ENCODE peak calls at places on chromosomes 12 and 14, in five cellular contexts. One of them, this sample, is unnamed.

GRCh38 chr14:104682107-104682593 is 7.3 kb upstream of the INF2 start:
- DNase-seq in thoracic aorta: no peak
- DNase-seq in hepatocyte: no peak
- DNase-seq in left ventricle myocardium inferior: peak; percentile 17
- DNase-seq in Peyer's patch: no peak
- DNase-seq in this sample: no peak

GRCh38 chr12:5251786-5252185 is 180.1 kb upstream of the NTF3 start:
- DNase-seq in thoracic aorta: no peak
- DNase-seq in hepatocyte: no peak
- DNase-seq in left ventricle myocardium inferior: no peak
- DNase-seq in Peyer's patch: no peak
- DNase-seq in this sample: no peak

GRCh38 chr12:50314629-50315312 is 31.5 kb upstream of the LIMA1 start:
- DNase-seq in thoracic aorta: no peak
- DNase-seq in hepatocyte: peak; percentile 49
- DNase-seq in left ventricle myocardium inferior: no peak
- DNase-seq in Peyer's patch: no peak
- DNase-seq in this sample: no peak

GRCh38 chr12:112795582-112795981 is 4.0 kb downstream of the RPH3A start:
- DNase-seq in thoracic aorta: no peak
- DNase-seq in hepatocyte: no peak
- DNase-seq in left ventricle myocardium inferior: no peak
- DNase-seq in Peyer's patch: no peak
- DNase-seq in this sample: no peak

GRCh38 chr12:93176166-93176565 is 201.6 kb upstream of the NUDT4 start:
- DNase-seq in thoracic aorta: no peak
- DNase-seq in hepatocyte: no peak
- DNase-seq in left ventricle myocardium inferior: no peak
- DNase-seq in Peyer's patch: no peak
- DNase-seq in this sample: no peak

GRCh38 chr12:50401383-50402155 is 884 bp downstream of the LARP4 start:
- DNase-seq in thoracic aorta: no peak
- DNase-seq in hepatocyte: peak; percentile 35
- DNase-seq in left ventricle myocardium inferior: no peak
- DNase-seq in Peyer's patch: no peak
- DNase-seq in this sample: no peak

GRCh38 chr12:10121278-10121677 is 8.7 kb downstream of the CLEC7A start:
- DNase-seq in thoracic aorta: no peak
- DNase-seq in hepatocyte: no peak
- DNase-seq in left ventricle myocardium inferior: no peak
- DNase-seq in Peyer's patch: no peak
- DNase-seq in this sample: no peak

GRCh38 chr12:9798008-9798619 is 29.2 kb upstream of the KLRF1 start:
- DNase-seq in thoracic aorta: no peak
- DNase-seq in hepatocyte: peak; percentile 81
- DNase-seq in left ventricle myocardium inferior: no peak
- DNase-seq in Peyer's patch: peak; percentile 63
- DNase-seq in this sample: peak; percentile 43

GRCh38 chr12:106256524-106256923 is 8.7 kb upstream of the CKAP4 start:
- DNase-seq in thoracic aorta: no peak
- DNase-seq in hepatocyte: no peak
- DNase-seq in left ventricle myocardium inferior: no peak
- DNase-seq in Peyer's patch: no peak
- DNase-seq in this sample: no peak

GRCh38 chr14:93804654-93805053 is 16.4 kb upstream of the PRIMA1 start:
- DNase-seq in thoracic aorta: no peak
- DNase-seq in hepatocyte: no peak
- DNase-seq in left ventricle myocardium inferior: no peak
- DNase-seq in Peyer's patch: no peak
- DNase-seq in this sample: no peak

GRCh38 chr12:5941907-5942306 is 3.2 kb downstream of the ANO2 start:
- DNase-seq in thoracic aorta: no peak
- DNase-seq in hepatocyte: no peak
- DNase-seq in left ventricle myocardium inferior: no peak
- DNase-seq in Peyer's patch: no peak
- DNase-seq in this sample: no peak

GRCh38 chr14:103561381-103562134 is 899 bp downstream of the BAG5 start:
- DNase-seq in thoracic aorta: no peak
- DNase-seq in hepatocyte: peak; percentile 55
- DNase-seq in left ventricle myocardium inferior: peak; percentile 46
- DNase-seq in Peyer's patch: peak; percentile 23
- DNase-seq in this sample: peak; percentile 11

GRCh38 chr12:120132863-120133385 is 16.4 kb upstream of the RAB35 start:
- DNase-seq in thoracic aorta: no peak
- DNase-seq in hepatocyte: no peak
- DNase-seq in left ventricle myocardium inferior: no peak
- DNase-seq in Peyer's patch: peak; percentile 66
- DNase-seq in this sample: no peak

GRCh38 chr12:116697305-116698130 is 40.4 kb downstream of the SPRING1 start:
- DNase-seq in thoracic aorta: no peak
- DNase-seq in hepatocyte: peak; percentile 40
- DNase-seq in left ventricle myocardium inferior: peak; percentile 40
- DNase-seq in Peyer's patch: no peak
- DNase-seq in this sample: no peak

GRCh38 chr14:68922886-68923285 is 56.2 kb downstream of the ACTN1 start:
- DNase-seq in thoracic aorta: peak; percentile 34
- DNase-seq in hepatocyte: no peak
- DNase-seq in left ventricle myocardium inferior: no peak
- DNase-seq in Peyer's patch: no peak
- DNase-seq in this sample: no peak

GRCh38 chr14:68926236-68926635 is 52.9 kb downstream of the ACTN1 start:
- DNase-seq in thoracic aorta: no peak
- DNase-seq in hepatocyte: no peak
- DNase-seq in left ventricle myocardium inferior: no peak
- DNase-seq in Peyer's patch: no peak
- DNase-seq in this sample: no peak

GRCh38 chr14:68925373-68925772 is 53.7 kb downstream of the ACTN1 start:
- DNase-seq in thoracic aorta: no peak
- DNase-seq in hepatocyte: no peak
- DNase-seq in left ventricle myocardium inferior: no peak
- DNase-seq in Peyer's patch: no peak
- DNase-seq in this sample: no peak

GRCh38 chr14:68922201-68922613 is 56.9 kb downstream of the ACTN1 start:
- DNase-seq in thoracic aorta: no peak
- DNase-seq in hepatocyte: no peak
- DNase-seq in left ventricle myocardium inferior: no peak
- DNase-seq in Peyer's patch: no peak
- DNase-seq in this sample: no peak

DNA sequence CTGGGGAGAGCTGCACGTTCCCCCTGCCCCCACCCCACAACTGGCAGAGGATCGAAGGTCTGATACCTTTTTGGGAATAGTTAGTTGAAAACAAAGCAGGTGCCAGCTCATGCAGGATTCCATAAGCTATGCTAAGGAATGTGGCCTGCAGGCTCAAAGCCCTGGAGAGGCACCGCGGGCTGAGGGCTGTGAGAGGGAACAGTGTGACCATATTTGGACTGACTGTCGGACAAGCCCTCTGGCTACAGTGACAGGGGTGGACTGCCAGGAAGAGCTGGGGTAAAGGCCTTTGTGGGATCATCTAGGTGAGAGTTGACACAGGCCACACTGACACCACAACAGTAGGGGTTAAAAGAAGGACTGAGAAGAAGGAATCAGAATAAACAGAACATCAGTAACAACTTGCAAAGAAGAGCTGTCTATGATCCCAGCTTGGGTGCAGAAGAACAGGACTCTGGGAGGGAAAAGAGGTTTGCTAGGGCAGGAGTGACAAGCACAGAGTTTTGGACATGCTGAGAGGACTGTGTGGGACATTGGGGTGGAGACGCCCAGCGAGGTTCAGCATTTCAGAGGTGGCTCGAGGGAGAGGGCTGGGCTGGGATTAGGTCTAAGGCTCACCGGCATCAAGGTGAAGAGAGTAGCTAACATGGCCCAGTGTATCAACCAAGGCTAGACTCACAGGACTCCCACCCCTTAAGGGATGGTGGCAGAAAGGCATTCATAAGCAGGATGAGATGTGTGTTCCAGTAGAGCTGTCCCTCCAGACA is 54.5 kb downstream of the ACTN1 start:
- DNase-seq in thoracic aorta: peak; percentile 32
- DNase-seq in hepatocyte: no peak
- DNase-seq in left ventricle myocardium inferior: peak; percentile 46
- DNase-seq in Peyer's patch: no peak
- DNase-seq in this sample: no peak
- H3K27ac ChIP-seq in thoracic aorta: peak overlapping the region; percentile 92
- H3K27ac ChIP-seq in hepatocyte: peak overlapping the region; percentile 8
- H3K27ac ChIP-seq in left ventricle myocardium inferior: peak overlapping the region; percentile 65
- H3K27ac ChIP-seq in Peyer's patch: no peak overlapping the region
- H3K27ac ChIP-seq in this sample: no peak overlapping the region

GRCh38 chr12:53972722-53973092 is 219 bp upstream of the HOXC11 start:
- DNase-seq in thoracic aorta: no peak
- DNase-seq in hepatocyte: no peak
- DNase-seq in left ventricle myocardium inferior: no peak
- DNase-seq in Peyer's patch: no peak
- DNase-seq in this sample: no peak

GRCh38 chr12:53973093-53974042 is at the start of gene HOXC11:
- DNase-seq in thoracic aorta: no peak
- DNase-seq in hepatocyte: peak; percentile 46
- DNase-seq in left ventricle myocardium inferior: no peak
- DNase-seq in Peyer's patch: no peak
- DNase-seq in this sample: no peak

GRCh38 chr12:53975019-53975815 is 463 bp upstream of the HOTAIR start:
- DNase-seq in thoracic aorta: no peak
- DNase-seq in hepatocyte: no peak
- DNase-seq in left ventricle myocardium inferior: no peak
- DNase-seq in Peyer's patch: no peak
- DNase-seq in this sample: no peak

GRCh38 chr12:53975816-53976152 is 1.0 kb upstream of the HOTAIR start:
- DNase-seq in thoracic aorta: no peak
- DNase-seq in hepatocyte: no peak
- DNase-seq in left ventricle myocardium inferior: no peak
- DNase-seq in Peyer's patch: no peak
- DNase-seq in this sample: no peak

DNA sequence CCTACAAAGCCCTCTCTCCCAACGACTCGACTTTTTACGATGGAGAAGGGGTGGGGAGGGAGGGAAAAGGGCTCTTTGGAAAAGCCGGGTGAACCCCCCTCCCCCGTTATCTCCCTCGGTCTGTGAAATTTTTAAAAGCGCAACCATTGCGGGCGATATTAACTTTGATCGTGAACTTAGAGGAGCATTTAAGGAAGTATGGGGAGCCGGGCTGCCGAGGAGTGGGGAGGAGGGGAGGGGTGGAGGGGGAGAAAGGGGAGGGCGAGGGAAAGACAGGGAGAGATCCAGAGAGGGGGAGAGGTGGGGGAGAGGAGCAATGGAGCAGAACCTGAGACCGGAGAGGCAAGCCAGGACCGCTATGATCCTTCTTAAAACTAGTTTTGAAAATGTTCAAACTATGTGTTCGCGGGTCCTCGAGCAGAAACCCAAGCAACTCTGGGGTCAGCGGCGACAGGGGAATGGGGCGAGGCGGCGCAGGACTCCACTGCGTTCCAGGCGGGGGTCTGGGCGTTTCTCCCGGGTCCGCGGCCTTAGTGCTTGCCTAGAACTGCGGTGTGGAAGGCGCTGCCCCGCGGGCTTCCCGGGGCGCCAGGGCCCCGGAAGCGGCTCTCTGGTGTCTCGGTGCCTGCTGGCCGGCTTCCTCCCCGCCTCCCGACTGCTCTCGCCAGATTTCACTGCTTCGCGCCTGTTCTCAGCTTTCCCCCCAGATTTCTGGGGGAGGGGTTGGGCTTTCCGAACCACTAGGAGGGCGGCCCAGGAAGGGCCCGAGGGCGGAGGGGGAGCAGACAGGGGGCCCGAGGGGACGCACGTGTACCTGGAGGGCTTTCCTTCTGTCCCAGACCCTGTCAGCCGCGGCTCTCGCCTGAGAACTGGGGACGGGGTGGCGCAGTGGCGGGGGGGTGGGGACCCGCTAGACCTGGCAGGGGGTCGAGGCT is at the start of gene HOTAIR:
- DNase-seq in thoracic aorta: no peak
- DNase-seq in hepatocyte: peak; percentile 49
- DNase-seq in left ventricle myocardium inferior: no peak
- DNase-seq in Peyer's patch: no peak
- DNase-seq in this sample: no peak
- TF ChIP-seq CTCF in thoracic aorta: no peak
- TF ChIP-seq CTCF in hepatocyte: no peak
- TF ChIP-seq CTCF in left ventricle myocardium inferior: no peak
- TF ChIP-seq CTCF in Peyer's patch: no peak
- TF ChIP-seq CTCF in this sample: no peak

DNA sequence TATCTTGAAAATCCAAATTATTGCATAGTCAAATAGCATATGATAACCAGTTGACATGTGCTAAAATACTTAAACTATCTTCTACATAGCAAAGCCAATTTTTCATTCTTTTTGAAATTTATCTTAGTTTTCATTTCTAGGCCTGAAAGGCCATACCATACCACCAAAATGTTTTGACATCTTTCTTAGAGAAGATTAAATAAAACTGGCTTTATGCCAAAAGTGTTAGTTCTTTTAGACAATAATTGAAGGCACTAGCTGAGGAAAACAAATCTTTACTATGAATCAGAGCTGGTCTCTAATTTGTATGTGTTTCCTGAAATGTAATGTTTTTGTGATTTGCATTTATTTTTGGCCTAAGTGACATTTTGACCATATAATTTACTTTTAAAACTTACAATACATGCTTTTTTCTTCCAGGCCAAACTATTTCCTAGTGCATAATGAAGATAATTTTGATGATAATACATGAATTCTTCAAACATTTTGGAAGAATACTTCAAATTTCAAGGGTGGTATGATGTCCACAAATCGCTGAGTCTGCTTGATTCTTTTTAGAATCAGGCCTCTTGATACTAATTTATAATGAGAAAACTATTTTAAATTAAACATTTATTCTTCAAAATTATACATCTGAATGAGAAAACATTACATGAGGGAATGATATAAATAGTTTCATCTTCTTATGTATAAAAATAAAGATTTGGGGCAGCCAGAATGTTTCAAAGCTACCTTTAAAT is 6.5 kb upstream of the KCNMB4 start:
- DNase-seq in thoracic aorta: no peak
- DNase-seq in hepatocyte: no peak
- DNase-seq in left ventricle myocardium inferior: no peak
- DNase-seq in Peyer's patch: no peak
- DNase-seq in this sample: no peak
- H3K27me3 ChIP-seq in thoracic aorta: no peaks in the 10 kb centered on the region
- H3K27me3 ChIP-seq in hepatocyte: peaks cover 27% of the 10 kb centered on the region
- H3K27me3 ChIP-seq in left ventricle myocardium inferior: peaks cover 2% of the 10 kb centered on the region
- H3K27me3 ChIP-seq in Peyer's patch: no peaks in the 10 kb centered on the region
- H3K27me3 ChIP-seq in this sample: peaks cover 2% of the 10 kb centered on the region

GRCh38 chr12:57210461-57210860 is 6.1 kb upstream of the NXPH4 start:
- DNase-seq in thoracic aorta: no peak
- DNase-seq in hepatocyte: no peak
- DNase-seq in left ventricle myocardium inferior: no peak
- DNase-seq in Peyer's patch: no peak
- DNase-seq in this sample: no peak
- H3K27ac ChIP-seq in thoracic aorta: no peak overlapping the region
- H3K27ac ChIP-seq in hepatocyte: no peak overlapping the region
- H3K27ac ChIP-seq in left ventricle myocardium inferior: no peak overlapping the region
- H3K27ac ChIP-seq in Peyer's patch: no peak overlapping the region
- H3K27ac ChIP-seq in this sample: no peak overlapping the region

GRCh38 chr12:27523642-27524488 is at the start of gene PPFIBP1:
- DNase-seq in thoracic aorta: peak; percentile 94
- DNase-seq in hepatocyte: peak; percentile 98
- DNase-seq in left ventricle myocardium inferior: peak; percentile 99
- DNase-seq in Peyer's patch: peak; percentile 94
- DNase-seq in this sample: peak; percentile 95
- TF ChIP-seq CTCF in thoracic aorta: peak; percentile 39
- TF ChIP-seq CTCF in hepatocyte: peak; percentile 31
- TF ChIP-seq CTCF in left ventricle myocardium inferior: peak; percentile 49
- TF ChIP-seq CTCF in Peyer's patch: no peak
- TF ChIP-seq CTCF in this sample: no peak

This sample was measured in CD4-positive, alpha-beta T cell.